ENCODE peak calls at places on chromosomes 1 and 21, in nine cellular contexts. W is GM12878, P is K562, H is lung, D is breast epithelium, V is fibroblast of mammary gland, Q is PC-3, C is fibroblast of the aortic adventitia, B is fibroblast of pulmonary artery. K is an unnamed sample.

GRCh38 chr1:155697046-155697445 is 8.2 kb downstream of the DAP3 start:
- DNase-seq in W (no peak), C (no peak), D (no peak), P (no peak), Q (no peak), V (no peak), B (no peak), H (no peak), K (no peak)

GRCh38 chr21:41466024-41466820 is 40.2 kb downstream of the MX1 start:
- DNase-seq in D (no peak), B (no peak), H (no peak), W (no peak), C (no peak), V (no peak), P (no peak), Q (peak), K (no peak)

GRCh38 chr1:32695098-32695904 is 7.3 kb downstream of the SYNC start:
- DNase-seq in H (peak), Q (peak), D (peak), W (no peak), B (peak), C (peak), V (peak), P (peak), K (peak)

GRCh38 chr1:70072239-70072751 is 133.1 kb downstream of the LRRC40 start:
- DNase-seq in Q (no peak), D (no peak), B (peak), P (no peak), W (no peak), H (no peak), V (peak), C (peak), K (peak)

GRCh38 chr21:41610042-41610839 is 102.3 kb upstream of the TMPRSS2 start:
- DNase-seq in B (peak), Q (peak), P (peak), V (peak), W (no peak), C (peak), D (no peak), H (peak), K (peak)

GRCh38 chr1:210715072-210715471 is 386.4 kb downstream of the HHAT start:
- DNase-seq in Q (no peak), C (no peak), P (peak), B (no peak), D (no peak), W (no peak), V (no peak), H (no peak), K (no peak)

GRCh38 chr1:88058205-88058604 is 625.9 kb upstream of the PKN2 start:
- DNase-seq in B (no peak), H (no peak), W (no peak), Q (no peak), P (no peak), C (no peak), D (no peak), V (no peak), K (no peak)

GRCh38 chr21:37620401-37620800 is 253.8 kb downstream of the DYRK1A start:
- DNase-seq in B (peak), P (no peak), C (peak), Q (no peak), H (no peak), V (no peak), D (no peak), W (no peak), K (peak)

GRCh38 chr21:44403106-44404020 is 49.9 kb downstream of the TRPM2 start:
- DNase-seq in Q (no peak), H (no peak), B (no peak), C (no peak), P (no peak), W (no peak), V (no peak), D (no peak), K (no peak)

GRCh38 chr1:36653850-36654249 is 171.1 kb upstream of the CSF3R start:
- DNase-seq in B (peak), H (peak), P (no peak), D (peak), W (no peak), Q (peak), C (peak), V (peak), K (peak)

GRCh38 chr1:40244138-40244744 is 3.5 kb upstream of the TMCO2 start:
- DNase-seq in D (no peak), B (no peak), V (no peak), H (no peak), Q (no peak), W (no peak), C (no peak), P (no peak), K (no peak)

GRCh38 chr1:94713472-94714141 is 106.5 kb upstream of the SLC44A3 start:
- DNase-seq in C (peak), B (peak), V (peak), P (peak), Q (peak), H (peak), D (peak), W (no peak), K (peak)

GRCh38 chr1:180560868-180561600 is 2.3 kb downstream of the OVAAL start:
- DNase-seq in P (no peak), D (no peak), C (peak), Q (peak), H (no peak), B (no peak), W (no peak), V (no peak), K (peak)

GRCh38 chr1:94543003-94543402 is 1.4 kb upstream of the F3 start:
- DNase-seq in H (no peak), C (peak), Q (peak), D (no peak), W (no peak), B (no peak), V (peak), P (no peak), K (peak)

GRCh38 chr1:179295356-179295755 is 1.8 kb downstream of the SOAT1 start:
- DNase-seq in Q (no peak), D (no peak), B (no peak), V (no peak), H (no peak), W (no peak), P (no peak), C (peak), K (no peak)
- H3K4me3 ChIP-seq in Q (peak), D (peak), B (peak), V (peak), H (no peak), W (peak), P (no peak), C (peak), K (peak)

DNA sequence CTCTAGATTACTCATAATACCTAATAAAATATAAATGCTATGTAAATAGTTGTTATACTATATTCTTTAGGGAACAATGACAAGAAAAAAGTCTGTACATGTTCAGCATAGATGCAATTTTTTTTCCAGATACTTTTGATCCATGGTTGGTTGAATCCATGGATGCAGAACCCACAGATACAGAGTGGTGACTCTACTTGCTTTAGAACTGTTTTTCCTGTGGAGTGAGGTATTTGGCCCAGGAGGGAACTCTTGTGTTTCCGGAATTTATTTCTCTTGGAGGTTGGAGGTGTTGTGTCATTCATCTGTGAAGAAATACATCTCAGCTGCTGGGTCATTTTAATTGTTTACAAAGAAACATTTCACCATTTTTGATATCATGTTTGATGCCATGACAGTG is 28.7 kb downstream of the TMEM200B start:
- DNase-seq in B (no peak), P (no peak), H (no peak), V (no peak), C (no peak), W (no peak), Q (peak), D (no peak), K (no peak)
- TF ChIP-seq CTCF in B (no peak), P (no peak), H (no peak), V (no peak), C (no peak), W (no peak), Q (no peak), D (no peak), K (no peak)

GRCh38 chr1:201498621-201499020 is 8.3 kb downstream of the CSRP1 start:
- DNase-seq in B (peak), V (no peak), C (no peak), P (no peak), D (no peak), W (no peak), Q (no peak), H (no peak), K (no peak)

GRCh38 chr1:201497935-201498509 is 8.9 kb downstream of the CSRP1 start:
- DNase-seq in B (no peak), P (no peak), W (no peak), V (no peak), H (no peak), C (no peak), D (no peak), Q (no peak), K (no peak)

GRCh38 chr1:201496296-201496690 is 10.6 kb downstream of the CSRP1 start:
- DNase-seq in B (no peak), D (peak), P (no peak), C (no peak), Q (no peak), H (no peak), W (no peak), V (no peak), K (no peak)

GRCh38 chr1:201493757-201494617 is 12.9 kb downstream of the CSRP1 start:
- DNase-seq in C (peak), D (peak), V (peak), B (peak), Q (no peak), P (no peak), W (no peak), H (no peak), K (no peak)

GRCh38 chr1:201495447-201496295 is 11.3 kb downstream of the CSRP1 start:
- DNase-seq in C (peak), H (peak), W (no peak), Q (no peak), P (no peak), V (peak), D (peak), B (peak), K (peak)
- H3K4me3 ChIP-seq in C (no peak), H (no peak), W (no peak), Q (no peak), P (no peak), V (no peak), D (peak), B (no peak), K (peak)

DNA sequence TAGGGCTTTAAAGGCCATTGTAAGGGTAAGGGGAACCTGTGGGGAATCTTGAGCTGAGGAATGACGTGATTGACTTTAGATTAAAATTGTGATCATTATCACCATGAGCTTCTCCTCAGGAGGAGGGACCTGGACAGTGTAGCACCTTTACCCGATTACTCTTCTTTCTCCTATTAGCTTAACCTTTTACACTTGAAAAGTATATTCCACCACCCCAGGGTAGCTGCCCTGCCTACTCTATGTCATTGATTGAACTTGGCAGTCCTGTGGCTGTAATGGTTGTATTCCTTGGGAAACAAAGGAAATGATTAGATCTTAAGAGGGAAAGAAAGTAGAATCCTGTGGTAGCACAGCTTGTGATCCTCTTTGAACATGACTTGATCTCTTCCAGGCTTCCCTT is 47.7 kb downstream of the CACHD1 start:
- DNase-seq in H (no peak), D (no peak), W (no peak), B (no peak), P (no peak), C (no peak), V (no peak), Q (no peak), K (no peak)
- TF ChIP-seq CTCF in H (no peak), D (no peak), W (no peak), B (no peak), P (no peak), C (no peak), V (no peak), Q (no peak), K (no peak)

GRCh38 chr1:22141948-22142314 is 966 bp downstream of the WNT4 start:
- DNase-seq in V (no peak), C (no peak), Q (peak), D (no peak), B (no peak), W (no peak), H (no peak), P (no peak), K (no peak)
- H3K4me3 ChIP-seq in V (no peak), C (no peak), Q (peak), D (peak), B (no peak), W (no peak), H (no peak), P (no peak), K (no peak)

GRCh38 chr1:41726899-41727748 is 191.6 kb downstream of the HIVEP3 start:
- DNase-seq in H (peak), D (no peak), C (no peak), Q (no peak), V (no peak), B (no peak), W (peak), P (peak), K (no peak)
- TF ChIP-seq CTCF in H (no peak), D (no peak), C (no peak), Q (no peak), V (no peak), B (no peak), W (peak), P (peak), K (no peak)

GRCh38 chr21:42939581-42940413 is 14.4 kb upstream of the ERVH48-1 start:
- DNase-seq in V (peak), Q (peak), C (peak), D (peak), H (peak), P (no peak), B (peak), W (no peak), K (peak)
- H3K4me3 ChIP-seq in V (peak), Q (peak), C (peak), D (peak), H (no peak), P (no peak), B (peak), W (no peak), K (peak)